ENCODE peak calls at places on chromosome 15, in five cellular contexts. C is lower leg skin, P is body of pancreas, S is HCT116, L is PC-3. E is an unnamed sample.

GRCh38 chr15:75727851-75728715 is 15.4 kb upstream of the CSPG4 start:
- DNase-seq in C (no peak), P (peak), S (peak), L (peak), E (peak)

GRCh38 chr15:73941871-73942635 is 15.8 kb downstream of the LOXL1 start:
- DNase-seq in C (no peak), P (no peak), S (no peak), L (peak), E (no peak)

GRCh38 chr15:100350434-100351226 is 8.9 kb upstream of the ADAMTS17 start:
- DNase-seq in C (no peak), P (peak), S (no peak), L (peak), E (peak)

GRCh38 chr15:34783986-34784385 is 11.4 kb downstream of the ACTC1 start:
- DNase-seq in C (no peak), P (no peak), S (no peak), L (no peak), E (no peak)

GRCh38 chr15:95439812-95440380 is 890.6 kb upstream of the NR2F2 start:
- DNase-seq in C (no peak), P (no peak), S (no peak), L (no peak), E (no peak)

GRCh38 chr15:88385078-88385700 is 82.0 kb downstream of the MRPL46 start:
- DNase-seq in C (no peak), P (no peak), S (no peak), L (peak), E (peak)

GRCh38 chr15:38002883-38003477 is 68.5 kb downstream of the TMCO5A start:
- DNase-seq in C (no peak), P (peak), S (peak), L (peak), E (peak)

GRCh38 chr15:95884276-95884675 is 446.2 kb upstream of the NR2F2 start:
- DNase-seq in C (no peak), P (no peak), S (no peak), L (no peak), E (no peak)

GRCh38 chr15:63236272-63236671 is 41.1 kb upstream of the APH1B start:
- DNase-seq in C (no peak), P (no peak), S (no peak), L (peak), E (peak)

GRCh38 chr15:62439543-62440016 is 274.5 kb upstream of the C2CD4B start:
- DNase-seq in C (no peak), P (no peak), S (no peak), L (no peak), E (no peak)

GRCh38 chr15:22981336-22981840 is 1.2 kb upstream of the CYFIP1 start:
- DNase-seq in C (peak), P (no peak), S (no peak), L (no peak), E (no peak)

GRCh38 chr15:31338318-31338878 is 11.8 kb downstream of the KLF13 start:
- DNase-seq in C (no peak), P (peak), S (no peak), L (no peak), E (no peak)

GRCh38 chr15:67193223-67194009 is 61.0 kb downstream of the AAGAB start:
- DNase-seq in C (no peak), P (no peak), S (no peak), L (no peak), E (no peak)

GRCh38 chr15:64701482-64701881 is 73.9 kb downstream of the RBPMS2 start:
- DNase-seq in C (no peak), P (no peak), S (no peak), L (no peak), E (no peak)
- H3K4me3 ChIP-seq in C (no peak), P (no peak), S (peak), L (peak), E (peak)

DNA sequence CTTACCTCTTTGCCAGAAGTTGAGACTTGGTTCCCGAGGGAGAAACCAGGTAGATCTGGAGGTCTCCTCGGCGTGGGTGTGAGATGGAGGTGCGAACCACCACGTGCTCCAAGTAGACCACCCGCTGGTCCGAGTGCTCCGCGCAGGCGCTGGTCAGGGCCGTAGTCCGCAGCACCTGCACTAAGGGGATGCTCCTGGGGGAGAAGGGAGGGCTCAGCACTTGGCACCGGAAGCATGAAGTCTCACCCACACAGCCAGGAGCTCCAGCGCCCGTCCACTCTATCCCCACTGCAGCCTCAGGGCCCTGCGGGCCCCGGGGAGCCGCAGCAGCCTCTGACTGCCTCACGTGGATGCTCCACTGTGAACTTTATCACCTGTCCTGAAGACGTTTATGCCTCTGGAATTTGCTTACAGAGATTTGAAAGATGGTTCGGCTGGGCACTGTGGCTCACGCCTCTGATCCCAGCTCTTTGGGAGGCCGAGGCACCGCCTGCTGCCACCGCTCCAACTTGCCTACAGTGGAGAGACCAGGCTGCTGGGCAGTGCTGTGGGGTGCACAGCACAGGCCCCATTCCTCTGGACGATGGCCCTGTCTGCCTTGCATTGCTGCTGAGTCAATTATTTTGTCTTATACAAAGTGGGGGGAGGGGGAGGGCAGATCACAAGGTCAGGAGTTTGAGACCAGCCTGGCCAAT is 75.4 kb upstream of the SNRPA1 start:
- DNase-seq in C (no peak), P (no peak), S (no peak), L (no peak), E (no peak)
- TF ChIP-seq CTCF in C (no peak), P (no peak), S (no peak), L (no peak), E (no peak)

GRCh38 chr15:68343579-68344225 is 66.2 kb downstream of the FEM1B start:
- DNase-seq in C (no peak), P (no peak), S (no peak), L (no peak), E (no peak)

GRCh38 chr15:68342351-68342750 is 64.8 kb downstream of the FEM1B start:
- DNase-seq in C (no peak), P (no peak), S (no peak), L (no peak), E (no peak)

GRCh38 chr15:68341851-68342336 is 64.3 kb downstream of the FEM1B start:
- DNase-seq in C (no peak), P (no peak), S (no peak), L (no peak), E (no peak)

GRCh38 chr15:68339481-68339880 is 61.9 kb downstream of the FEM1B start:
- DNase-seq in C (no peak), P (no peak), S (no peak), L (no peak), E (no peak)

GRCh38 chr15:68340711-68341671 is 63.4 kb downstream of the FEM1B start:
- DNase-seq in C (no peak), P (no peak), S (no peak), L (no peak), E (no peak)
- H3K4me3 ChIP-seq in C (no peak), P (no peak), S (no peak), L (no peak), E (no peak)

DNA sequence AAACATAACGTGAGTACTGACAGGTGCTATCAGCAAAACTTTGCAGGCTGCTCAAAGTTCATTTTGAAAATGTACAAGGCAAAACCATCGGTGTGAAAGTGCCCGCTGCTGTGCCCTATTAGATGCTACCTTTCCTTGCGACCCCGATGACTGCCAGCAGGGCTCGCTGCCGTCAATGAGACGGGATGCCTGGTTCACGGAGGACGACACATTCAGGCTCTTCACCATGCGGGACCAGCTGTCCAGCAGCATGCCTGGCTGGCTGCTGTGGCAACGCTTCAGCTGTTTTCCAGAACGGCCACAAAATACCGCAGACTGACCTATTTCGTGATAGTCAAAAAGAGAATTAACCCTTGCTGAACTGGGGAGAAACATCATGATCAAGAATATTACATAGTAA is 92.7 kb upstream of the OCA2 start:
- DNase-seq in C (no peak), P (peak), S (no peak), L (no peak), E (no peak)
- TF ChIP-seq CTCF in C (no peak), P (peak), S (no peak), L (no peak), E (no peak)